ENCODE peak calls at places on chromosomes 7 and 10, in four cellular contexts. One of them, this sample, is unnamed.

GRCh38 chr7:101891936-101892640 is 74.7 kb downstream of the CUX1 start:
- DNase-seq in left ventricle myocardium inferior: no peak
- DNase-seq in fibroblast of lung: peak
- DNase-seq in body of pancreas: no peak
- DNase-seq in this sample: no peak

GRCh38 chr10:61078542-61078941 is 134.6 kb upstream of the RHOBTB1 start:
- DNase-seq in left ventricle myocardium inferior: no peak
- DNase-seq in fibroblast of lung: peak
- DNase-seq in body of pancreas: no peak
- DNase-seq in this sample: no peak

GRCh38 chr10:124018886-124019525 is 74.4 kb downstream of the CHST15 start:
- DNase-seq in left ventricle myocardium inferior: no peak
- DNase-seq in fibroblast of lung: no peak
- DNase-seq in body of pancreas: no peak
- DNase-seq in this sample: no peak

GRCh38 chr7:88132725-88133124 is 87.1 kb downstream of the SRI start:
- DNase-seq in left ventricle myocardium inferior: no peak
- DNase-seq in fibroblast of lung: no peak
- DNase-seq in body of pancreas: no peak
- DNase-seq in this sample: no peak

GRCh38 chr10:124704428-124704805 is 39.8 kb downstream of the FAM53B start:
- DNase-seq in left ventricle myocardium inferior: no peak
- DNase-seq in fibroblast of lung: no peak
- DNase-seq in body of pancreas: no peak
- DNase-seq in this sample: no peak

GRCh38 chr10:8278099-8278498 is 223.6 kb downstream of the GATA3 start:
- DNase-seq in left ventricle myocardium inferior: no peak
- DNase-seq in fibroblast of lung: no peak
- DNase-seq in body of pancreas: no peak
- DNase-seq in this sample: no peak

GRCh38 chr7:154913645-154914579 is 89.0 kb downstream of the PAXIP1 start:
- DNase-seq in left ventricle myocardium inferior: peak
- DNase-seq in fibroblast of lung: peak
- DNase-seq in body of pancreas: peak
- DNase-seq in this sample: peak

GRCh38 chr10:15370741-15371701 is at the start of gene FAM171A1:
- DNase-seq in left ventricle myocardium inferior: peak
- DNase-seq in fibroblast of lung: peak
- DNase-seq in body of pancreas: peak
- DNase-seq in this sample: no peak

GRCh38 chr10:71696635-71697326 is 22.8 kb downstream of the C10orf105 start:
- DNase-seq in left ventricle myocardium inferior: peak
- DNase-seq in fibroblast of lung: peak
- DNase-seq in body of pancreas: peak
- DNase-seq in this sample: no peak

GRCh38 chr7:104061652-104062051 is 72.2 kb upstream of the RELN start:
- DNase-seq in left ventricle myocardium inferior: no peak
- DNase-seq in fibroblast of lung: no peak
- DNase-seq in body of pancreas: no peak
- DNase-seq in this sample: no peak

GRCh38 chr10:114607358-114607998 is 50.6 kb downstream of the ABLIM1 start:
- DNase-seq in left ventricle myocardium inferior: no peak
- DNase-seq in fibroblast of lung: peak
- DNase-seq in body of pancreas: no peak
- DNase-seq in this sample: no peak

GRCh38 chr7:105985250-105985649 is 22.2 kb downstream of the CDHR3 start:
- DNase-seq in left ventricle myocardium inferior: no peak
- DNase-seq in fibroblast of lung: no peak
- DNase-seq in body of pancreas: no peak
- DNase-seq in this sample: no peak

GRCh38 chr7:115707684-115708341 is 322.8 kb downstream of the TFEC start:
- DNase-seq in left ventricle myocardium inferior: no peak
- DNase-seq in fibroblast of lung: no peak
- DNase-seq in body of pancreas: no peak
- DNase-seq in this sample: no peak
- H3K4me3 ChIP-seq in left ventricle myocardium inferior: no peak
- H3K4me3 ChIP-seq in fibroblast of lung: no peak
- H3K4me3 ChIP-seq in body of pancreas: no peak
- H3K4me3 ChIP-seq in this sample: no peak

DNA sequence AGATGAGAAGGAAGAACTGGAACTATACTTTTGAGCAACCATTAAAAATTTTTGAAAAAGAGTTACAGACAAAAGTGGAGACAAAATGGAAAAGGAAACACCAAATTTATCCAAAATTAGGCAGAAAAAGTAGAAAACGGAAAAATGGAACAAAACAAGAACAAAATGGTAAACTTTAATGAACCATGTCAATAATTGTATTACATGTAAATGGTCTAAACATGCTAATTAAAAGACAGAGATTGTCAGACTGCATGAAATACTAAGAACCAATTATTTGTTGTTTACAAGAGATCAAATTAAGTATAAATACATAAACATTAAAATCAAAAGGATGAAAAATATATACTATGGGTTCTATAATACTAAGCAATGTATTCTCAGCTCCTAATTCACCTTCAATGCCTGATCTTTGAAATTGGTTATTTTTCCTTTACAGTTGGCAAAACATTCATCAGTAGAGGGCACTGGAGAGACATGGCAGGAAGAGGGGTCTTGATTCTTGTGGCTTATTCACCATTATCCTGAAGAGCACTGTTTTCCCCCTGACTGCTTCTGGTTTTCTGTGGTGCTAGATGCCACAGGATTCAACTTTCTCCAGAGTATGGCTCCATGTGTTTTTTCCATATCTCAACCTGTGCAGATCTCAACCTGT is 124.9 kb downstream of the ELFN1 start:
- DNase-seq in left ventricle myocardium inferior: no peak
- DNase-seq in fibroblast of lung: peak
- DNase-seq in body of pancreas: no peak
- DNase-seq in this sample: no peak
- TF ChIP-seq CTCF in left ventricle myocardium inferior: no peak
- TF ChIP-seq CTCF in fibroblast of lung: peak
- TF ChIP-seq CTCF in body of pancreas: no peak
- TF ChIP-seq CTCF in this sample: no peak

GRCh38 chr10:93413252-93413689 is 68.9 kb downstream of the MYOF start:
- DNase-seq in left ventricle myocardium inferior: no peak
- DNase-seq in fibroblast of lung: no peak
- DNase-seq in body of pancreas: no peak
- DNase-seq in this sample: no peak
- H3K27ac ChIP-seq in left ventricle myocardium inferior: peak
- H3K27ac ChIP-seq in fibroblast of lung: no peak
- H3K27ac ChIP-seq in body of pancreas: peak
- H3K27ac ChIP-seq in this sample: peak

GRCh38 chr10:3068968-3069737 is 1.8 kb downstream of the PFKP start:
- DNase-seq in left ventricle myocardium inferior: no peak
- DNase-seq in fibroblast of lung: peak
- DNase-seq in body of pancreas: no peak
- DNase-seq in this sample: no peak

GRCh38 chr10:3067859-3068179 is 471 bp downstream of the PFKP start:
- DNase-seq in left ventricle myocardium inferior: no peak
- DNase-seq in fibroblast of lung: no peak
- DNase-seq in body of pancreas: no peak
- DNase-seq in this sample: no peak

GRCh38 chr10:3071405-3072198 is 4.3 kb downstream of the PFKP start:
- DNase-seq in left ventricle myocardium inferior: no peak
- DNase-seq in fibroblast of lung: peak
- DNase-seq in body of pancreas: no peak
- DNase-seq in this sample: no peak

GRCh38 chr10:3068201-3068967 is 1.0 kb downstream of the PFKP start:
- DNase-seq in left ventricle myocardium inferior: peak
- DNase-seq in fibroblast of lung: peak
- DNase-seq in body of pancreas: peak
- DNase-seq in this sample: no peak

GRCh38 chr10:3069876-3070275 is 2.5 kb downstream of the PFKP start:
- DNase-seq in left ventricle myocardium inferior: no peak
- DNase-seq in fibroblast of lung: no peak
- DNase-seq in body of pancreas: no peak
- DNase-seq in this sample: no peak
- H3K4me3 ChIP-seq in left ventricle myocardium inferior: peak
- H3K4me3 ChIP-seq in fibroblast of lung: no peak
- H3K4me3 ChIP-seq in body of pancreas: no peak
- H3K4me3 ChIP-seq in this sample: no peak

GRCh38 chr7:48150086-48150485 is 21.2 kb upstream of the ABCA13 start:
- DNase-seq in left ventricle myocardium inferior: no peak
- DNase-seq in fibroblast of lung: no peak
- DNase-seq in body of pancreas: no peak
- DNase-seq in this sample: no peak

GRCh38 chr7:48158404-48158803 is 12.9 kb upstream of the ABCA13 start:
- DNase-seq in left ventricle myocardium inferior: no peak
- DNase-seq in fibroblast of lung: no peak
- DNase-seq in body of pancreas: no peak
- DNase-seq in this sample: no peak

GRCh38 chr7:48149058-48149457 is 22.2 kb upstream of the ABCA13 start:
- DNase-seq in left ventricle myocardium inferior: no peak
- DNase-seq in fibroblast of lung: no peak
- DNase-seq in body of pancreas: no peak
- DNase-seq in this sample: no peak

DNA sequence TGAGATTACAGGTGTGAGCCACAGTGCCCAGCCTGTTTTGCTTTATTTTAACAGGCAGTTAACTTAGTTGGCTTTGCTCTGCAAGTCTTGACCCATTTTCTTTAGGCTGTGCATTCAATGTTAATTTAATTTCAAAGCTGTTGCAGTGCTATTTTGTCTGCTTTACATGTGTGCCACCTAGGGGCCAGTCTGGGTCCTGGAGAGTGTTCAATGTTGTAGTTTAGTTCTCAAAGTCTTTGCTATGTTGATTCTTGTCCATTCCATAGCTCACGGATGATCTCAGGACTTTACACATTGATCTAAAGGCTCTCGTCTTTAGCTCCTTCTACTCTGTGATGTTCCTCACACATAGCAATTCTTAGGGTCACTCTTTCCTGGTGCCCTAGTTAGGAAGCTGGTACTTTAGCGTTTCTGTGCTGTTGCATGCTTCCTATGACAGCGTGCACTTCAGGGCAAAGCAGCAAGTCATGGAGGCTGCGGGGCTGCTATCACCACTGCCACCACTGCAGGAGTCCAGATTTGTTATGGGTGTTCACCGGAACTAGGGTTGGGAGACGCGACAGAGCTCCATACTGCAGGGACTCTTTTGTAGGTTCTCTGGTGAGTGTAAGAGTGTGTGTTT is 16.4 kb upstream of the ABCA13 start:
- DNase-seq in left ventricle myocardium inferior: no peak
- DNase-seq in fibroblast of lung: peak
- DNase-seq in body of pancreas: peak
- DNase-seq in this sample: no peak
- TF ChIP-seq CTCF in left ventricle myocardium inferior: peak
- TF ChIP-seq CTCF in fibroblast of lung: peak
- TF ChIP-seq CTCF in body of pancreas: peak
- TF ChIP-seq CTCF in this sample: no peak